ENCODE peak calls at places on chromosome 22, in four cellular contexts. D is fibroblast of the aortic adventitia, O is fibroblast of lung, G is choroid plexus epithelial cell. P is an unnamed sample.

GRCh38 chr22:48923909-48924475 is 903.7 kb downstream of the BRD1 start:
- DNase-seq in G (no peak), D (no peak), O (no peak), P (no peak)

GRCh38 chr22:33108037-33108436 is 49.9 kb upstream of the SYN3 start:
- DNase-seq in D (no peak), G (no peak), O (no peak), P (no peak)

GRCh38 chr22:27107824-27108223 is 450.4 kb downstream of the MIAT start:
- DNase-seq in O (peak), D (peak), G (peak), P (peak)

GRCh38 chr22:44172370-44173108 is 8.2 kb upstream of the PARVG start:
- DNase-seq in G (peak), D (no peak), O (no peak), P (peak)

GRCh38 chr22:27135582-27135981 is 478.2 kb downstream of the MIAT start:
- DNase-seq in G (peak), O (peak), D (peak), P (peak)

GRCh38 chr22:20783844-20784723 is 10.2 kb downstream of the SERPIND1 start:
- DNase-seq in O (peak), D (peak), G (peak), P (peak)

GRCh38 chr22:47850644-47851151 is 1088.2 kb downstream of the TBC1D22A start:
- DNase-seq in D (no peak), G (no peak), O (peak), P (no peak)

GRCh38 chr22:33513388-33514336 is 406.6 kb downstream of the LARGE1 start:
- DNase-seq in D (peak), O (peak), G (peak), P (peak)

GRCh38 chr22:48167238-48167637 is 1404.8 kb downstream of the TBC1D22A start:
- DNase-seq in D (no peak), O (no peak), G (no peak), P (no peak)

GRCh38 chr22:44317163-44317455 is 4.4 kb upstream of the SHISAL1 start:
- DNase-seq in D (no peak), G (no peak), O (no peak), P (no peak)

GRCh38 chr22:48605856-48606255 is 1221.8 kb downstream of the BRD1 start:
- DNase-seq in G (no peak), D (no peak), O (no peak), P (no peak)

GRCh38 chr22:33811686-33812085 is 108.6 kb downstream of the LARGE1 start:
- DNase-seq in G (peak), O (peak), D (peak), P (peak)

GRCh38 chr22:42301072-42301741 is 30.8 kb upstream of the TCF20 start:
- DNase-seq in G (no peak), O (no peak), D (no peak), P (no peak)
- H3K4me3 ChIP-seq in G (no peak), O (no peak), D (no peak), P (no peak)

DNA sequence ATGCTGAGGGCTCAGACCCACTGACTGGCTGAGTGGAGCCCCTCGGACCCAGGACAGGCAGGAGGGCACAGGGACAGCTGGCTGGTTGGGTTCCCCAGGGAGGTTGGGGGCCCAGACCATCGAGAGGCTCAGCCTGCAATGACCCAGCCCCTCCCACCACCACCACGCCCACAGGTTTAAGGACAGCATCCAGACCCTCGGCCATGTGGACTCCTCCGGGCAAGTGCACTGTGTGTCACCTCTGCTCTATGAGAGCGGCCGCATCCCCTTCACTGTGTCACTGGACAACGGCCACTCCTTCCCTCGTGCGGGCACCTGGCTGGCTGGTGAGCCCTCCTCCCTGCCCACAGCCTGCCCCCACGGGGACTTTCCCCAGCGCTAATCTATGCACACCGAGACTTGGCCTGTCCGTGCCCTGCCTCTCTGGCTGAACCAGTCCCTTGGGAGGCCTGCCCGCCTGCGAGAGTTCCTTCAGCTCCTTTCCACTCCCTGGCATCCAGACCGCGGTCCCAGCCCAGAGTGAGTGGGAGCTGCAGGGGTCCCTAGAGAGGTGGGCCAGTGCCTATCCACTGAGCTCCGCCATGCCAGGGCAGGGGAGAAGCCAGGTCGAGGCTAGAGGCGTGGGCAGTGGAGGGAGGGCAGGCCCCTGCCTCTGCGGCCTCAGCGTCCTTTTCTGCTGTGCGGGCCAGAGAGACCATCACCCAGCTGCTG is 2.2 kb downstream of the SUSD2 start:
- DNase-seq in D (no peak), O (no peak), G (no peak), P (no peak)
- H3K4me3 ChIP-seq in D (no peak), O (no peak), G (no peak), P (no peak)

DNA sequence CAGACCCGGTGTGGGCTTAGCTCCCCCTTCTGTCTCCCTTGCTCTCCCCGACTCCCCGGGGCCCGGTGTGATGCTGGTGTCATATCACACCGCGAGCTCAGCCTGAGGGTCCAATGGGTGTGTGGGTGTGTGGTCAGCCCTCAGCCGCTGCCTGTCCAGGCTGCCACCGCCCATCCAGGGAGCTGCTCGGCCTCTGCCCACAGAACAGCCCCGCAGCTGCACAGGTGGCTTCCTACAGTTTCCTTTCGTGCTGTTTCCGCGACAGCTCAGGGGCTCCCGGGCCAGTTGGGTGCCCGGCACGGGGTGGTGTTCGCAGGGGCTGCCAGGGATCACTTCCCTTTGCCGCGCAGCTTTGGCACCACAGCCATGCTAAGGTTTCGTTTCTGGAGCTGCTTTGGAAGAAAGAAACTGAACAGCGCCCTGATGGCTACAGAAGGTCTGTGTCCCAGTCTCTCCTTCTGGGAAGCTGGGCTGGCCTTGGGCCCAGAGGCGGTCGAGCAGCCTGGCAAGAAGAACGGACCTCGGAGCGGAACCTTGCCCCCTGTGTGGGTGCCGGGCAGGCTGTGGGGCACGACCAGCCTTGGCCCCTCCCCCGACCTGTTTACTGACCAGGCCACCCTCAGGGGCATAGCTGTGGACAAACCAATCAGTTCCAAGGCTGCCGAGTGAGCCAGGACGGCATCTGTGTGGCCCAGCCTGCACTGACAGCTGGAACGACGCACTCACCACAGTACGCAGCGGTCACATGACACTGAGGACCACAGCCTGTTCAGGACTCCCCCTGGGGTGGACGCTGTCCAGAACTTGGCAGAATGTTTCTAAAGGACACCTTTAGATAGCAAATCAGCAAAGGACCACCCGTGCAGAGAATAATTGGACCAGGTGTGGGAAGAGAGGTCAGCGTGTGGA is 7.0 kb downstream of the PIM3 start:
- DNase-seq in O (peak), G (no peak), D (peak), P (no peak)
- H3K4me3 ChIP-seq in O (peak), G (no peak), D (peak), P (no peak)

DNA sequence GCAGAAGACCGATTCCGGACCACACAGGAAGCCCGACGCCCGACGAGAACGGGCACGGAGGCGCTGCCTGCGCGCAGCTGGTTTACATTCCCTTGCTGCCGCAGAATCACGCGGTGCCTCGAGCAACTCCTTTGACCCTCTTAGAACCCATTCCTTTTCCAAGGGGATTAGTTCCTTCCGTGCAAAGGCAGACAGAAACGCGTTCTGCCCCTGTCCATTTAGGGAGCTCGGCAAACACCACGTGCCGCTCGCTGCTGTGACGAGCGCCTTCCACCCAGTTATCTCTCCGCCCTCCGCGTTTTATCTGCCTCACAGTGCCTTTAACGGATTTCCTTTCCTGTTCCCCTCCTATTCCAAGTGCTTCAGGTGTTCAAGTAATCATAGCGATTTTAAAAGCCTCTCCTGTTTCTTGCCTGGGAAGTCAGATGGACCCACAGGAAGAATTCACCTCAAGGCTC is 24.1 kb upstream of the MICAL3 start:
- DNase-seq in D (peak), G (peak), O (peak), P (peak)
- H3K4me3 ChIP-seq in D (peak), G (peak), O (no peak), P (peak)

GRCh38 chr22:46061124-46061410 is 84.1 kb upstream of the WNT7B start:
- DNase-seq in D (no peak), G (no peak), O (no peak), P (no peak)
- H3K4me3 ChIP-seq in D (no peak), G (no peak), O (no peak), P (no peak)

DNA sequence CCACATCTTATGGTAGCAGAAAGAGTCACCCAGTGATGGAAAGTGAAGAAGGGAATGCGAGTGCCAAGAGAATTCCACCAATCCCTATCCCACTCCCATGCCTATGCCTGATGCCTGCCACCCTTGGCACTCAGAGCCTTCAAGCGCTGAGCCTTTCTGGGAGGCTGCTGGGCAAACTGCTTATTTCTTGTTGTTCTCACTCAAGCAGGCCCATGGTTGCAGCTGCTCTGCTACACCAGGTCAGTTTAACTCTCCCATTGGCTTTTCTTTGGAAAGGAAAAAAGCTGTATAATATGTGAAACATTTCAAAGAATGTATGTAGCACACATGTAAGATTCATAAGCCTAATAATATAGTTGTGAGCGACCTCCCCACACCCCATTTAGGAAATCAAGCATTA is 41.4 kb downstream of the DGCR2 start:
- DNase-seq in O (no peak), G (no peak), D (no peak), P (no peak)
- H3K4me3 ChIP-seq in O (no peak), G (no peak), D (no peak), P (no peak)

GRCh38 chr22:50298266-50298637 is 9.2 kb downstream of the PLXNB2 start:
- DNase-seq in D (no peak), G (no peak), O (no peak), P (no peak)

GRCh38 chr22:50297510-50298265 is 9.8 kb downstream of the PLXNB2 start:
- DNase-seq in O (no peak), D (no peak), G (no peak), P (no peak)

GRCh38 chr22:50300620-50301257 is 6.7 kb downstream of the PLXNB2 start:
- DNase-seq in G (no peak), D (no peak), O (no peak), P (no peak)

GRCh38 chr22:50299724-50300619 is 7.5 kb downstream of the PLXNB2 start:
- DNase-seq in D (no peak), O (no peak), G (no peak), P (no peak)

GRCh38 chr22:50298937-50299656 is 8.3 kb downstream of the PLXNB2 start:
- DNase-seq in D (no peak), O (peak), G (no peak), P (no peak)
- H3K4me3 ChIP-seq in D (no peak), O (no peak), G (no peak), P (no peak)

GRCh38 chr22:39456262-39457046 is at the start of gene MGAT3:
- DNase-seq in G (no peak), D (no peak), O (no peak), P (no peak)
- H3K4me3 ChIP-seq in G (peak), D (no peak), O (no peak), P (no peak)

DNA sequence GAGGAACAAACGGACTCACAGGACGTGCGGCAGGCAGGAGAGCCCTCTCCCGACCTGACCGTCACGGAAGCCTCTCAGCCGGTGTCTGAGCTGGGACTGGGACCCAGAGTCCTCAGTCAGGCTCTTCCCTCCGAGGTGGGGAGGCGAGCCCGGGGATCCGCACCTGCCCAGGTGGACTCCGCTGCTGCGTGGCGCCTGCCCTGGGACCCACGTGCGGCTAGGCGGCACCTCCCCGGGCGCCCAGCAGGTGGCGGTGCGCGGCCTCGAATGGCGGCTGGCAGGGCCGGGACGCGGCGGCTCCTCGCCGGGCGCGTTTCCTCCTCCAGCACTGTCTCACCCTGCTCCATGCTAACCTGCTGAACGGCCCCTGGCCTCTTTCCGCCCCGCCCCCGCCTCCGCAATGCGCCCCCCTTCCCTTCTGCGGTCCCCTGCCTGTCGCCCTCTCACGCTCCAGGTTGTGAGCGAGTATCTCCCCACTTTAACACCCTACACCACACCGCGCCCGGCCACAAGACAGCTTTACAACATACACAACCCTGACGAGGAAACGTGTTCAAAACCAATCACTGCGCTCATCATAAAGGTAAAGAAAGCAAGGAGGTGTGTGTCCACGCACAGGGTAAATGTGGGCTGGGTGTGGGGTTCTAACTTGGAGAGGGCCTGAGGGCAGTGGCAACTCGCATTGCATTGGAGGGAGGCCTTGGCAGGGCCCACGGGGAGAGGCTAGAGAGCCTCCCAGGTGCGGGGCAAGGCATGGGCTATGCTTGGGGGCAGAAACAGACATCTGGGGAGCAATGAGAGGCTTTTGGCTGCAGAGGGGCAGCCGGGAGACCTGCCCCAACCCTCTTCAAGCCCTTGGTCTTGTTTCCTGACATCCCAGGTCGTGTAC is 25.9 kb upstream of the ATXN10 start:
- DNase-seq in D (peak), G (peak), O (peak), P (peak)
- H3K4me3 ChIP-seq in D (no peak), G (peak), O (no peak), P (no peak)

DNA sequence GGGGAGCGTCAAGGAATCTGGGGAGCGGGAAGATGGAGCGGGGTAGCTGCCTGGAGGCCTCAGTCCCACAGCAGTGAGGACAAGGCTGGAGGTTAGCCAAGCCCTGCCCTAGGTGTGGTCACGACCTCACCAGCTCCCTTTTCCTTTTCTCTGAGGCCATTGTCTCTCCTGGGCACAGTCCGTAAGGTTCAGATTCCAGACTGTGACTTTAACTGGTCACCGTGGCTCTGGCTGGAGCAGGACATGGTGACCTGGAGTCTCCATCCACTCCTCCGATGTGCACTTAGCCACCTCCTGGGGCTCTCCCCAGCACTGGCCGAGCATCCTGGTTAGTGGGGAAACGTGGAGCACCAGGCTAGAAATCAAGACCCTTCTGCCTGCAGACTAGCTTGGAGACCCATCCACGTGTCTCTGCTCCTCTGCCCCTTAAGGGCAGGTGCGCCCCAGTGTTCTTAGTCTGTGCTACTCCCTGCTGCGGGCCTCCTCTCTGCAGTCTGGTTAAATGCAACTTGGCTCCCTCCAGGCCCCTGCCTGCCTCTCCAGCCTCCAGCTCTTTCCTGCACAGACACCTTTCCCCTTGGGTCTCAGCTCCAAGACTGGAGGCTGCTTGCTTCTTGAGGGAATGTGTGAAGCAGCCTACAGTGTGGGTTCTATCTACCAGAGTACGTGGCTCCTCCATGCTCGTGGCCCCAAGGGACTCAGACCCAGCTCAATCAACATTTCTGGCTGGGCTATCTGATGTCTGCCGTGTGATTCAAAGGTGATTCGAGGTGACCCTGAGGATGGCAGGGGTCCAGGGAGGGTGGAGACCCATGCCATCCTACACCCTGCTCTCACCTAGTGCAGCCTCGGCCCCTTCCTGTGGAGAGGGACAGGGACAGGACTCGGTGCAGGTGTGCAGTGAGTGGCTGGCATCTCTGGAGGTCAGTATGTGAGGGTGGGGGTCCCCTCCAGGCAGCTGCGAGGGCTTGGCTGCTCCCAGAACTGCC is 5.2 kb downstream of the SLC25A1 start:
- DNase-seq in G (no peak), O (no peak), D (no peak), P (peak)
- H3K4me3 ChIP-seq in G (peak), O (peak), D (peak), P (peak)

P was measured in fibroblast of mammary gland.